ENCODE peak calls at places on chromosomes 6 and 20, in four cellular contexts. T is IMR-90, X is GM12878, Z is K562. W is an unnamed sample.

GRCh38 chr6:154001494-154002285 is 37.4 kb upstream of the OPRM1 start:
- DNase-seq in T (no peak), X (no peak), Z (no peak), W (no peak)

GRCh38 chr6:82178084-82178758 is 69.3 kb downstream of the IBTK start:
- DNase-seq in T (peak; percentile 55), X (no peak), Z (no peak), W (no peak)

GRCh38 chr6:129732542-129732941 is 22.6 kb upstream of the ARHGAP18 start:
- DNase-seq in T (no peak), X (no peak), Z (no peak), W (no peak)

GRCh38 chr6:53148684-53149083 is at the start of gene GCM1:
- DNase-seq in T (no peak), X (no peak), Z (no peak), W (no peak)

GRCh38 chr6:136547336-136547735 is 2.9 kb downstream of the MAP7 start:
- DNase-seq in T (peak; percentile 63), X (no peak), Z (no peak), W (no peak)

GRCh38 chr6:135880066-135880972 is 28.8 kb downstream of the PDE7B start:
- DNase-seq in T (peak; percentile 76), X (peak; percentile 61), Z (no peak), W (no peak)

GRCh38 chr6:3579652-3580051 is 122.8 kb upstream of the SLC22A23 start:
- DNase-seq in T (no peak), X (no peak), Z (no peak), W (no peak)

GRCh38 chr6:47072667-47073066 is 30.5 kb upstream of the ADGRF1 start:
- DNase-seq in T (no peak), X (no peak), Z (no peak), W (no peak)

GRCh38 chr6:128558924-128559323 is 38.5 kb upstream of the PTPRK start:
- DNase-seq in T (no peak), X (no peak), Z (no peak), W (no peak)

GRCh38 chr20:49539481-49540231 is 28.3 kb downstream of the PTGIS start:
- DNase-seq in T (no peak), X (no peak), Z (no peak), W (no peak)

GRCh38 chr6:56268266-56268665 is 20.9 kb upstream of the COL21A1 start:
- DNase-seq in T (no peak), X (no peak), Z (no peak), W (no peak)

GRCh38 chr20:755931-756330 is 12.4 kb downstream of the SLC52A3 start:
- DNase-seq in T (no peak), X (no peak), Z (no peak), W (no peak)

GRCh38 chr6:110158479-110158878 is 21.0 kb downstream of the WASF1 start:
- DNase-seq in T (peak; percentile 10), X (no peak), Z (no peak), W (no peak)

GRCh38 chr6:111604259-111605099 is 1.2 kb downstream of the TRAF3IP2 start:
- DNase-seq in T (peak; percentile 80), X (no peak), Z (no peak), W (peak; percentile 58)

GRCh38 chr6:69293471-69293870 is 503.3 kb downstream of the LMBRD1 start:
- DNase-seq in T (no peak), X (no peak), Z (no peak), W (no peak)

GRCh38 chr20:25081065-25081729 is 744 bp downstream of the VSX1 start:
- DNase-seq in T (no peak), X (no peak), Z (no peak), W (no peak)

GRCh38 chr6:32945106-32945761 is 4.4 kb upstream of the HLA-DMB start:
- DNase-seq in T (peak; percentile 86), X (peak; percentile 67), Z (no peak), W (no peak)

GRCh38 chr6:15246217-15247211 is 645 bp downstream of the JARID2 start:
- DNase-seq in T (peak; percentile 49), X (no peak), Z (no peak), W (no peak)

GRCh38 chr6:165718486-165718885 is 55.4 kb upstream of the PDE10A start:
- DNase-seq in T (peak; percentile 88), X (no peak), Z (no peak), W (no peak)

GRCh38 chr20:63064310-63064709 is 57.5 kb upstream of the BHLHE23 start:
- DNase-seq in T (no peak), X (no peak), Z (peak; percentile 37), W (peak; percentile 45)

GRCh38 chr6:25223421-25224052 is 55.6 kb upstream of the CARMIL1 start:
- DNase-seq in T (peak; percentile 73), X (peak; percentile 19), Z (peak; percentile 57), W (no peak)

GRCh38 chr6:41191569-41191968 is 9.4 kb downstream of the TREML2 start:
- DNase-seq in T (no peak), X (no peak), Z (peak; percentile 67), W (no peak)

GRCh38 chr20:59729476-59729875 is 125.1 kb downstream of the PHACTR3 start:
- DNase-seq in T (no peak), X (no peak), Z (no peak), W (no peak)

GRCh38 chr20:35600176-35600995 is 15.2 kb upstream of the SPAG4 start:
- DNase-seq in T (no peak), X (no peak), Z (peak; percentile 8), W (no peak)
- TF ChIP-seq CHD1 in T (no peak), X (no peak), Z (no peak), W (no peak)

GRCh38 chr6:158564243-158565121 is 4.6 kb downstream of the TMEM181 start:
- DNase-seq in T (no peak), X (no peak), Z (no peak), W (no peak)

GRCh38 chr6:158565122-158565429 is 5.2 kb downstream of the TMEM181 start:
- DNase-seq in T (no peak), X (no peak), Z (no peak), W (no peak)

GRCh38 chr6:158566207-158566818 is 6.4 kb downstream of the TMEM181 start:
- DNase-seq in T (no peak), X (no peak), Z (no peak), W (no peak)

GRCh38 chr6:158567152-158567551 is 7.3 kb downstream of the TMEM181 start:
- DNase-seq in T (no peak), X (no peak), Z (no peak), W (no peak)

GRCh38 chr6:158565482-158566040 is 5.7 kb downstream of the TMEM181 start:
- DNase-seq in T (no peak), X (no peak), Z (no peak), W (no peak)
- H4K20me1 ChIP-seq in T (peaks cover 91% of the 10 kb centered on the region), X (no peaks in the 10 kb centered on the region), Z (peaks cover 54% of the 10 kb centered on the region), W (peaks cover 39% of the 10 kb centered on the region)

GRCh38 chr20:10812738-10813327 is 139.0 kb upstream of the JAG1 start:
- DNase-seq in T (no peak), X (no peak), Z (no peak), W (no peak)
- TF ChIP-seq CHD1 in T (no peak), X (no peak), Z (no peak), W (no peak)

GRCh38 chr6:118903134-118903533 is 9.2 kb downstream of the ASF1A start:
- DNase-seq in T (no peak), X (no peak), Z (no peak), W (no peak)

GRCh38 chr6:118905084-118905483 is 11.1 kb downstream of the ASF1A start:
- DNase-seq in T (no peak), X (no peak), Z (no peak), W (no peak)

GRCh38 chr6:118899948-118900347 is 6.0 kb downstream of the ASF1A start:
- DNase-seq in T (no peak), X (no peak), Z (no peak), W (no peak)

GRCh38 chr6:118903691-118904090 is 9.7 kb downstream of the ASF1A start:
- DNase-seq in T (no peak), X (no peak), Z (no peak), W (no peak)

DNA sequence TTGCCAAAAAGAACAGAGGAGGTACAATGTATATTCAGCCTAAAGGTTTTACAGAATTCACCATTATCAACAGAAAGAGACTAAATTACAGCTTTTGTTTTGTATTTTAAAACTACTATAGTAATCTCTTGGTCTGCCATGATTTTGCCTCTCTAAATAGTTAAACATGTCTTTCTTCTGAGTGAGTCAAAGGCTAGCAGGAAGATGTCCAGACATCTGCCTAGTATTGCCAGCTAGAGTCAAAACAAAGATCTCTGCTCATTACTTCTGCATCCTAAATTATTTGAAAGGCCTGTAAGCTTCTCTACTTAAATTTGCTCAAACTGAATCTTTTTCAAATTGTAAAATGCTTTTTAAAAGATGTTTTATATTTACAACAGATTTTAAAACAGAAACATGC is 8.8 kb downstream of the ASF1A start:
- DNase-seq in T (peak; percentile 36), X (no peak), Z (no peak), W (no peak)
- H4K20me1 ChIP-seq in T (no peaks in the 10 kb centered on the region), X (no peaks in the 10 kb centered on the region), Z (no peaks in the 10 kb centered on the region), W (peaks cover 4% of the 10 kb centered on the region)

GRCh38 chr6:6795396-6795795 is 206.9 kb downstream of the LY86 start:
- DNase-seq in T (no peak), X (no peak), Z (no peak), W (no peak)

GRCh38 chr6:6796818-6797217 is 208.3 kb downstream of the LY86 start:
- DNase-seq in T (no peak), X (no peak), Z (no peak), W (no peak)

GRCh38 chr6:6801635-6802218 is 213.2 kb downstream of the LY86 start:
- DNase-seq in T (no peak), X (no peak), Z (no peak), W (no peak)

GRCh38 chr6:6801002-6801329 is 212.4 kb downstream of the LY86 start:
- DNase-seq in T (no peak), X (no peak), Z (no peak), W (no peak)

GRCh38 chr6:6798430-6798829 is 209.9 kb downstream of the LY86 start:
- DNase-seq in T (no peak), X (no peak), Z (no peak), W (no peak)
- TF ChIP-seq CHD1 in T (no peak), X (no peak), Z (no peak), W (no peak)

GRCh38 chr20:3900187-3900604 is 11.0 kb downstream of the PANK2 start:
- DNase-seq in T (no peak), X (no peak), Z (no peak), W (no peak)

GRCh38 chr20:3901028-3901746 is 12.0 kb downstream of the PANK2 start:
- DNase-seq in T (peak; percentile 58), X (no peak), Z (no peak), W (no peak)

GRCh38 chr20:3902041-3902440 is 12.9 kb downstream of the PANK2 start:
- DNase-seq in T (no peak), X (no peak), Z (no peak), W (no peak)

GRCh38 chr20:3904224-3904623 is 15.0 kb downstream of the PANK2 start:
- DNase-seq in T (no peak), X (no peak), Z (no peak), W (no peak)

DNA sequence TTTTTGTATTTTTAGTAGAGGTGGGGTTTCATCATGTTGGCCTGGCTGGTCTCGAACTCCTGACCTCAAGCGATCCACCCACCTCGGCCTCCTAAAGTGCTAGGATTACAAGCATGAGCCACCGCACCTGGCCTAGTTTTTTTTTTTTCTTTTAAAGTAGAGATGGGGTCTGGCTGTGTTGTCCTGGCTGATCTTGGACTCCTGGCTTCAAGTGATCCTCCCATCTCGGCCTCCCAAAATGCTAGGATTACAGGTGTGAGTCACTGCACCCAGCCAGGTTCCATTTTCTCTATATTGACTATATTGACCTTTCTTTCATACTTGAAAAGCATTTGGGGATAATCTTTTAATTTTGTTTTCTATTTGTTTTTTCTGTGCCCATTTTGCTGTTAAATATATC is 13.3 kb downstream of the PANK2 start:
- DNase-seq in T (no peak), X (no peak), Z (no peak), W (no peak)
- H4K20me1 ChIP-seq in T (peaks cover 100% of the 10 kb centered on the region), X (peaks cover 4% of the 10 kb centered on the region), Z (peaks cover 27% of the 10 kb centered on the region), W (peaks cover 19% of the 10 kb centered on the region)

W was measured in H1.